ENCODE peak calls at places on chromosomes 16 and 17, in nine cellular contexts. One of them, this sample, is unnamed.

GRCh38 chr17:12409082-12409481 is 256.6 kb upstream of the MYOCD start:
- DNase-seq in prostate gland: no peak
- DNase-seq in sigmoid colon: no peak
- DNase-seq in HCT116: no peak
- DNase-seq in stomach: no peak
- DNase-seq in breast epithelium: no peak
- DNase-seq in HepG2: no peak
- DNase-seq in esophagus muscularis mucosa: no peak
- DNase-seq in GM12878: no peak
- DNase-seq in this sample: no peak

GRCh38 chr17:63150994-63151464 is 185.0 kb downstream of the TANC2 start:
- DNase-seq in prostate gland: no peak
- DNase-seq in sigmoid colon: no peak
- DNase-seq in HCT116: no peak
- DNase-seq in stomach: no peak
- DNase-seq in breast epithelium: no peak
- DNase-seq in HepG2: no peak
- DNase-seq in esophagus muscularis mucosa: no peak
- DNase-seq in GM12878: no peak
- DNase-seq in this sample: no peak

GRCh38 chr16:11909653-11910551 is 5.9 kb downstream of the GSPT1 start:
- DNase-seq in prostate gland: no peak
- DNase-seq in sigmoid colon: no peak
- DNase-seq in HCT116: no peak
- DNase-seq in stomach: no peak
- DNase-seq in breast epithelium: no peak
- DNase-seq in HepG2: no peak
- DNase-seq in esophagus muscularis mucosa: no peak
- DNase-seq in GM12878: no peak
- DNase-seq in this sample: no peak

GRCh38 chr16:84839956-84840355 is 20.2 kb downstream of the CRISPLD2 start:
- DNase-seq in prostate gland: no peak
- DNase-seq in sigmoid colon: no peak
- DNase-seq in HCT116: peak
- DNase-seq in stomach: no peak
- DNase-seq in breast epithelium: no peak
- DNase-seq in HepG2: no peak
- DNase-seq in esophagus muscularis mucosa: no peak
- DNase-seq in GM12878: no peak
- DNase-seq in this sample: no peak

GRCh38 chr17:31414590-31414918 is 23.1 kb downstream of the RAB11FIP4 start:
- DNase-seq in prostate gland: no peak
- DNase-seq in sigmoid colon: peak
- DNase-seq in HCT116: no peak
- DNase-seq in stomach: no peak
- DNase-seq in breast epithelium: no peak
- DNase-seq in HepG2: no peak
- DNase-seq in esophagus muscularis mucosa: no peak
- DNase-seq in GM12878: no peak
- DNase-seq in this sample: no peak

GRCh38 chr17:81807839-81808238 is 3.9 kb downstream of the GCGR start:
- DNase-seq in prostate gland: no peak
- DNase-seq in sigmoid colon: no peak
- DNase-seq in HCT116: no peak
- DNase-seq in stomach: no peak
- DNase-seq in breast epithelium: no peak
- DNase-seq in HepG2: no peak
- DNase-seq in esophagus muscularis mucosa: no peak
- DNase-seq in GM12878: no peak
- DNase-seq in this sample: no peak

GRCh38 chr17:76584427-76585047 is 1.1 kb downstream of the ST6GALNAC2 start:
- DNase-seq in prostate gland: no peak
- DNase-seq in sigmoid colon: peak
- DNase-seq in HCT116: no peak
- DNase-seq in stomach: no peak
- DNase-seq in breast epithelium: no peak
- DNase-seq in HepG2: no peak
- DNase-seq in esophagus muscularis mucosa: no peak
- DNase-seq in GM12878: no peak
- DNase-seq in this sample: no peak

GRCh38 chr17:2050871-2051387 is 4.0 kb upstream of the HIC1 start:
- DNase-seq in prostate gland: no peak
- DNase-seq in sigmoid colon: peak
- DNase-seq in HCT116: no peak
- DNase-seq in stomach: peak
- DNase-seq in breast epithelium: no peak
- DNase-seq in HepG2: no peak
- DNase-seq in esophagus muscularis mucosa: no peak
- DNase-seq in GM12878: no peak
- DNase-seq in this sample: no peak

GRCh38 chr17:80348551-80349436 is 66.2 kb upstream of the ENDOV start:
- DNase-seq in prostate gland: no peak
- DNase-seq in sigmoid colon: no peak
- DNase-seq in HCT116: no peak
- DNase-seq in stomach: no peak
- DNase-seq in breast epithelium: no peak
- DNase-seq in HepG2: no peak
- DNase-seq in esophagus muscularis mucosa: no peak
- DNase-seq in GM12878: no peak
- DNase-seq in this sample: no peak

GRCh38 chr17:81043725-81044427 is 8.9 kb downstream of the BAIAP2 start:
- DNase-seq in prostate gland: no peak
- DNase-seq in sigmoid colon: no peak
- DNase-seq in HCT116: peak
- DNase-seq in stomach: peak
- DNase-seq in breast epithelium: peak
- DNase-seq in HepG2: peak
- DNase-seq in esophagus muscularis mucosa: no peak
- DNase-seq in GM12878: no peak
- DNase-seq in this sample: no peak

GRCh38 chr17:6496116-6496481 is 51.8 kb downstream of the PIMREG start:
- DNase-seq in prostate gland: no peak
- DNase-seq in sigmoid colon: peak
- DNase-seq in HCT116: no peak
- DNase-seq in stomach: no peak
- DNase-seq in breast epithelium: no peak
- DNase-seq in HepG2: no peak
- DNase-seq in esophagus muscularis mucosa: no peak
- DNase-seq in GM12878: no peak
- DNase-seq in this sample: no peak

GRCh38 chr16:1772362-1772907 is at the start of gene EME2:
- DNase-seq in prostate gland: no peak
- DNase-seq in sigmoid colon: no peak
- DNase-seq in HCT116: no peak
- DNase-seq in stomach: no peak
- DNase-seq in breast epithelium: no peak
- DNase-seq in HepG2: peak
- DNase-seq in esophagus muscularis mucosa: no peak
- DNase-seq in GM12878: no peak
- DNase-seq in this sample: peak

GRCh38 chr17:14741516-14741915 is 440.6 kb downstream of the HS3ST3B1 start:
- DNase-seq in prostate gland: no peak
- DNase-seq in sigmoid colon: no peak
- DNase-seq in HCT116: no peak
- DNase-seq in stomach: no peak
- DNase-seq in breast epithelium: no peak
- DNase-seq in HepG2: no peak
- DNase-seq in esophagus muscularis mucosa: peak
- DNase-seq in GM12878: no peak
- DNase-seq in this sample: no peak

GRCh38 chr17:15436399-15437369 is 30.7 kb downstream of the CDRT4 start:
- DNase-seq in prostate gland: no peak
- DNase-seq in sigmoid colon: peak
- DNase-seq in HCT116: peak
- DNase-seq in stomach: peak
- DNase-seq in breast epithelium: no peak
- DNase-seq in HepG2: peak
- DNase-seq in esophagus muscularis mucosa: no peak
- DNase-seq in GM12878: no peak
- DNase-seq in this sample: no peak

GRCh38 chr16:57012353-57012752 is 23.0 kb downstream of the NLRC5 start:
- DNase-seq in prostate gland: no peak
- DNase-seq in sigmoid colon: no peak
- DNase-seq in HCT116: no peak
- DNase-seq in stomach: no peak
- DNase-seq in breast epithelium: no peak
- DNase-seq in HepG2: no peak
- DNase-seq in esophagus muscularis mucosa: no peak
- DNase-seq in GM12878: no peak
- DNase-seq in this sample: no peak

GRCh38 chr17:17527534-17527933 is 31.3 kb upstream of the RASD1 start:
- DNase-seq in prostate gland: no peak
- DNase-seq in sigmoid colon: no peak
- DNase-seq in HCT116: no peak
- DNase-seq in stomach: no peak
- DNase-seq in breast epithelium: no peak
- DNase-seq in HepG2: no peak
- DNase-seq in esophagus muscularis mucosa: no peak
- DNase-seq in GM12878: no peak
- DNase-seq in this sample: no peak

GRCh38 chr16:17275076-17275732 is 195.6 kb downstream of the XYLT1 start:
- DNase-seq in prostate gland: no peak
- DNase-seq in sigmoid colon: no peak
- DNase-seq in HCT116: peak
- DNase-seq in stomach: peak
- DNase-seq in breast epithelium: peak
- DNase-seq in HepG2: peak
- DNase-seq in esophagus muscularis mucosa: no peak
- DNase-seq in GM12878: no peak
- DNase-seq in this sample: no peak

GRCh38 chr16:85697441-85697840 is 8.7 kb upstream of the GINS2 start:
- DNase-seq in prostate gland: no peak
- DNase-seq in sigmoid colon: no peak
- DNase-seq in HCT116: no peak
- DNase-seq in stomach: no peak
- DNase-seq in breast epithelium: no peak
- DNase-seq in HepG2: no peak
- DNase-seq in esophagus muscularis mucosa: no peak
- DNase-seq in GM12878: no peak
- DNase-seq in this sample: no peak

DNA sequence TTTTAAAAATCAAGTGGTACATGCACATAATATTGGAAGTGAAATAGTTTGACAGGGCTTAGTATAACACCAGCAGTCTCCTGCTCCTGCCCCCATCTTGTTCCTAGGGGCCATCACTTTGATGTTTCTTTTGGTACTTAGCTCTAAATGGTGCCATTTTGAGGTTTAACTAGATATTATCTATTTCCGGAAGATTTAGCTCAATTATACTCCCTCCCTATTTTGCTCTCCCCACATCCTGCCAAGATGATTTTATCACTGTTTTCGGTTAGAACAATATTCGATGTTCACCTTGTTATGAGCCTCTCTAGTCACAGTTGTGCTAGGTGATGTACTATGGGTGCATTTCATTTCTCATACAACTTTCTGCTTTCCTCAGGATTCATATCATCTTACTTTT is 20.0 kb upstream of the SLC35G3 start:
- DNase-seq in prostate gland: no peak
- DNase-seq in sigmoid colon: no peak
- DNase-seq in HCT116: no peak
- DNase-seq in stomach: no peak
- DNase-seq in breast epithelium: no peak
- DNase-seq in HepG2: no peak
- DNase-seq in esophagus muscularis mucosa: no peak
- DNase-seq in GM12878: no peak
- DNase-seq in this sample: no peak
- TF ChIP-seq POLR2A in prostate gland: no peak
- TF ChIP-seq POLR2A in sigmoid colon: no peak
- TF ChIP-seq POLR2A in HCT116: no peak
- TF ChIP-seq POLR2A in stomach: no peak
- TF ChIP-seq POLR2A in breast epithelium: no peak
- TF ChIP-seq POLR2A in HepG2: no peak
- TF ChIP-seq POLR2A in esophagus muscularis mucosa: no peak
- TF ChIP-seq POLR2A in GM12878: no peak
- TF ChIP-seq POLR2A in this sample: no peak

GRCh38 chr17:36496018-36496789 is 9.7 kb downstream of the ZNHIT3 start:
- DNase-seq in prostate gland: no peak
- DNase-seq in sigmoid colon: peak
- DNase-seq in HCT116: no peak
- DNase-seq in stomach: no peak
- DNase-seq in breast epithelium: no peak
- DNase-seq in HepG2: no peak
- DNase-seq in esophagus muscularis mucosa: no peak
- DNase-seq in GM12878: no peak
- DNase-seq in this sample: no peak

GRCh38 chr17:36500745-36501225 is 14.3 kb downstream of the ZNHIT3 start:
- DNase-seq in prostate gland: no peak
- DNase-seq in sigmoid colon: peak
- DNase-seq in HCT116: no peak
- DNase-seq in stomach: no peak
- DNase-seq in breast epithelium: no peak
- DNase-seq in HepG2: no peak
- DNase-seq in esophagus muscularis mucosa: no peak
- DNase-seq in GM12878: no peak
- DNase-seq in this sample: no peak

GRCh38 chr17:36501351-36501750 is 14.9 kb downstream of the ZNHIT3 start:
- DNase-seq in prostate gland: no peak
- DNase-seq in sigmoid colon: peak
- DNase-seq in HCT116: no peak
- DNase-seq in stomach: no peak
- DNase-seq in breast epithelium: no peak
- DNase-seq in HepG2: no peak
- DNase-seq in esophagus muscularis mucosa: no peak
- DNase-seq in GM12878: no peak
- DNase-seq in this sample: no peak

GRCh38 chr17:36498155-36498554 is 11.7 kb downstream of the ZNHIT3 start:
- DNase-seq in prostate gland: no peak
- DNase-seq in sigmoid colon: peak
- DNase-seq in HCT116: no peak
- DNase-seq in stomach: no peak
- DNase-seq in breast epithelium: no peak
- DNase-seq in HepG2: no peak
- DNase-seq in esophagus muscularis mucosa: no peak
- DNase-seq in GM12878: no peak
- DNase-seq in this sample: no peak

GRCh38 chr17:36498560-36499300 is 12.2 kb downstream of the ZNHIT3 start:
- DNase-seq in prostate gland: no peak
- DNase-seq in sigmoid colon: peak
- DNase-seq in HCT116: no peak
- DNase-seq in stomach: no peak
- DNase-seq in breast epithelium: no peak
- DNase-seq in HepG2: no peak
- DNase-seq in esophagus muscularis mucosa: no peak
- DNase-seq in GM12878: no peak
- DNase-seq in this sample: no peak
- TF ChIP-seq POLR2AphosphoS5 in prostate gland: no peak
- TF ChIP-seq POLR2AphosphoS5 in sigmoid colon: no peak
- TF ChIP-seq POLR2AphosphoS5 in HCT116: no peak
- TF ChIP-seq POLR2AphosphoS5 in stomach: no peak
- TF ChIP-seq POLR2AphosphoS5 in breast epithelium: no peak
- TF ChIP-seq POLR2AphosphoS5 in HepG2: no peak
- TF ChIP-seq POLR2AphosphoS5 in esophagus muscularis mucosa: no peak
- TF ChIP-seq POLR2AphosphoS5 in GM12878: no peak
- TF ChIP-seq POLR2AphosphoS5 in this sample: peak

GRCh38 chr16:674968-675883 is at the start of gene RHBDL1:
- DNase-seq in prostate gland: no peak
- DNase-seq in sigmoid colon: no peak
- DNase-seq in HCT116: no peak
- DNase-seq in stomach: no peak
- DNase-seq in breast epithelium: no peak
- DNase-seq in HepG2: peak
- DNase-seq in esophagus muscularis mucosa: no peak
- DNase-seq in GM12878: no peak
- DNase-seq in this sample: no peak
- TF ChIP-seq POLR2A in prostate gland: no peak
- TF ChIP-seq POLR2A in sigmoid colon: no peak
- TF ChIP-seq POLR2A in HCT116: no peak
- TF ChIP-seq POLR2A in stomach: no peak
- TF ChIP-seq POLR2A in breast epithelium: no peak
- TF ChIP-seq POLR2A in HepG2: no peak
- TF ChIP-seq POLR2A in esophagus muscularis mucosa: no peak
- TF ChIP-seq POLR2A in GM12878: peak
- TF ChIP-seq POLR2A in this sample: no peak

GRCh38 chr17:78933959-78934568 is 8.9 kb upstream of the TIMP2 start:
- DNase-seq in prostate gland: peak
- DNase-seq in sigmoid colon: peak
- DNase-seq in HCT116: no peak
- DNase-seq in stomach: peak
- DNase-seq in breast epithelium: peak
- DNase-seq in HepG2: peak
- DNase-seq in esophagus muscularis mucosa: peak
- DNase-seq in GM12878: no peak
- DNase-seq in this sample: no peak
- TF ChIP-seq POLR2AphosphoS5 in prostate gland: peak
- TF ChIP-seq POLR2AphosphoS5 in sigmoid colon: peak
- TF ChIP-seq POLR2AphosphoS5 in HCT116: no peak
- TF ChIP-seq POLR2AphosphoS5 in stomach: peak
- TF ChIP-seq POLR2AphosphoS5 in breast epithelium: peak
- TF ChIP-seq POLR2AphosphoS5 in HepG2: no peak
- TF ChIP-seq POLR2AphosphoS5 in esophagus muscularis mucosa: peak
- TF ChIP-seq POLR2AphosphoS5 in GM12878: no peak
- TF ChIP-seq POLR2AphosphoS5 in this sample: no peak